ENCODE peak calls at places on chromosome 1, in six cellular contexts. Q is body of pancreas, M is foreskin fibroblast, U is choroid plexus epithelial cell, W is heart left ventricle, P is HL-60. E is an unnamed sample.

GRCh38 chr1:16075337-16076002 is 2.0 kb upstream of the FAM131C start:
- DNase-seq in Q (no peak), M (peak; percentile 53), U (peak; percentile 58), W (peak; percentile 58), P (no peak), E (peak; percentile 62)

GRCh38 chr1:179228783-179229213 is 679 bp downstream of the ABL2 start:
- DNase-seq in Q (peak; percentile 39), M (no peak), U (no peak), W (peak; percentile 54), P (peak; percentile 17), E (peak; percentile 16)

GRCh38 chr1:234745844-234746797 is 136.1 kb upstream of the IRF2BP2 start:
- DNase-seq in Q (no peak), M (peak; percentile 33), U (peak; percentile 52), W (no peak), P (no peak), E (peak; percentile 72)

GRCh38 chr1:44647896-44648295 is 26.4 kb downstream of the TMEM53 start:
- DNase-seq in Q (no peak), M (no peak), U (no peak), W (no peak), P (no peak), E (no peak)

GRCh38 chr1:234774971-234775370 is 165.0 kb upstream of the IRF2BP2 start:
- DNase-seq in Q (no peak), M (no peak), U (peak; percentile 86), W (no peak), P (peak; percentile 67), E (no peak)

GRCh38 chr1:91997607-91998195 is 32.1 kb upstream of the EPHX4 start:
- DNase-seq in Q (peak; percentile 21), M (peak; percentile 44), U (peak; percentile 80), W (no peak), P (peak; percentile 5), E (peak; percentile 58)

GRCh38 chr1:160090760-160091159 is 7.7 kb downstream of the IGSF8 start:
- DNase-seq in Q (no peak), M (no peak), U (no peak), W (no peak), P (no peak), E (no peak)

GRCh38 chr1:12604114-12604874 is 13.7 kb downstream of the DHRS3 start:
- DNase-seq in Q (no peak), M (peak; percentile 97), U (peak; percentile 98), W (peak; percentile 76), P (peak; percentile 65), E (peak; percentile 96)

GRCh38 chr1:171032822-171033702 is 57.6 kb upstream of the FMO3 start:
- DNase-seq in Q (no peak), M (no peak), U (no peak), W (no peak), P (no peak), E (no peak)

DNA sequence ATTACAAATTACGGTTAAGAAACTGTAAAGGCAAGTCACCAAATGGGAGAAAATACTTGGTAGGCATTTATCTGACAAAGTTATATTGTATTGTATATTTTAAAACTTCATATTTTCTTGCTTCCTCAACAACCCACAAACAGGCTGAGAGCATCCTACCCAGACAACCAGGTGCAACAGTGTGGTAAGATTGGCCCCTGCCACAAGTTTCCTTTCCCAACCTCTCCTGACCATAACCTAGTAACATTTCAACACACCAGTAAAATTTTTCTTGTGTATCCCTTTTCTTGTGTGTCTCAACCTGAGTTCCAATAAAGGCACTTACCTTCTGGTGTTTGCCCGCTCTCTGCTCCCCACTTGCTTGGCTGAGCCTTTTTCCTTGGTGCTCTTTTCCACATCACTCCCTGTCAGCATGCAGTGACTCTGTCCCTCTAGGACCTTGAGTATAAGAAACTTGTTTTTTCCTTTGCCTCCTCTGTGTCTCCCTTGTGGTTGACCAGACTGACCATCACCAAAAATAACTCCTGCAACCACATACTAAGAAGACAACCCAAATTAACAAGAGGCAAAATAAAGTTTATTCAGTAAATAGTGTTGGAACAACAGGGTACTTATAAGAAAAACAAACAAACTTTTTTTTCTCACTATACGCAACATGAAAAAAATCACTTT is 40.9 kb downstream of the FCRL3 start:
- DNase-seq in Q (no peak), M (no peak), U (no peak), W (no peak), P (peak; percentile 48), E (no peak)
- H3K4me3 ChIP-seq in Q (no peak overlapping the region), M (no peak overlapping the region), U (no peak overlapping the region), W (no peak overlapping the region), P (no peak overlapping the region), E (no peak overlapping the region)

GRCh38 chr1:61210435-61211012 is 128.2 kb downstream of the NFIA start:
- DNase-seq in Q (no peak), M (no peak), U (peak; percentile 24), W (no peak), P (no peak), E (no peak)
- TF ChIP-seq CTCF in Q (no peak), M (no peak), U (peak; percentile 34), W (no peak), P (no peak), E (no peak)

DNA sequence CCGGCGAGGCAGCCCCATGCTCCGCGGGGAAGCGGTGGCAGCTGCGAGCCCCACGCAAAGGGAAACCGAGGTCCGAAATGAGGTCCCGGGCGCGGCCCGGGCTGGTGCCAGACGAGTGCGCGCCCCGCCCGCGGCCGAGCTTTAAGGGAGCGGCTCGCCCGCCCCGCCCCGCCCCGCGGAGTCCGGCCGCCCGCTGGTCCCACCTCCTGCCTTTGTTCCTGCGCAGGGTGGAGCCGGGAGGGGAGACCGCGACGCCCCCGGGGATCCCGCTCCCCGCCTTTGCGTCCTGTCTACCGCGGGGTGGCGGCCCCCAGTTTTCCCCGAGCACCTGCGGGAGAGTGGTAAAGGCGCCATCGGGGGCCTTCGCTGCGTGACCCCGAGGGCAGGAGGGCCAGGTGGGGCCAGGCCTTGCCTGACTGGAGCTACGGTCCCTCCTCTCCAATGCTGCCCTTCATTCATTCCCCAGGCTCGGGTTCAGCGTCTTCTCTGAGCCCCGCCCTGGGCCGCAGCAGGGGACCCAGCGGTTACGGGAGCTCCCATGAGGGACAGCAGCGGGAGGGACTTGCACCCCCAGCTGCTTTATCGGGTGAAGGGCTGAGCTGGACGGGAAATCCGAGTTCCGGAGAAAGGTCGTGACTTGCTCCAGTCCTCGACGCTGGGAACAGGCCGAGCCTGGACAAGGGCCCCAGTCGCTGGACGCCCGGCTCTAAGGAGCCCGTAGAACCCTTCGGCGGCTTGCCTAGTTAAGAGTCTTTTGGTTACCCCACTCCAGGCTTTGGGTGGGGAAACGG is at the start of gene HES2:
- DNase-seq in Q (no peak), M (no peak), U (no peak), W (no peak), P (no peak), E (no peak)
- H3K4me3 ChIP-seq in Q (no peak within 1 kb of the TSS), M (no peak within 1 kb of the TSS), U (no peak within 1 kb of the TSS), W (peak within 1 kb of the TSS; percentile 41), P (no peak within 1 kb of the TSS), E (peak within 1 kb of the TSS; percentile 54)

GRCh38 chr1:161177112-161177935 is at the start of gene B4GALT3:
- DNase-seq in Q (peak; percentile 93), M (peak; percentile 70), U (peak; percentile 86), W (peak; percentile 92), P (peak; percentile 83), E (peak; percentile 59)
- TF ChIP-seq CTCF in Q (no peak), M (no peak), U (no peak), W (no peak), P (no peak), E (peak; percentile 5)

GRCh38 chr1:245168090-245168489 is 13.3 kb downstream of the KIF26B start:
- DNase-seq in Q (no peak), M (no peak), U (no peak), W (peak; percentile 45), P (no peak), E (no peak)

GRCh38 chr1:245169391-245169790 is 14.6 kb downstream of the KIF26B start:
- DNase-seq in Q (no peak), M (no peak), U (no peak), W (no peak), P (no peak), E (no peak)

GRCh38 chr1:245161866-245162265 is 7.1 kb downstream of the KIF26B start:
- DNase-seq in Q (no peak), M (no peak), U (no peak), W (no peak), P (no peak), E (no peak)

GRCh38 chr1:245168921-245169320 is 14.1 kb downstream of the KIF26B start:
- DNase-seq in Q (no peak), M (no peak), U (no peak), W (no peak), P (no peak), E (no peak)

GRCh38 chr1:245166471-245166885 is 11.7 kb downstream of the KIF26B start:
- DNase-seq in Q (no peak), M (no peak), U (peak; percentile 48), W (no peak), P (no peak), E (no peak)
- H3K4me3 ChIP-seq in Q (no peak overlapping the region), M (peak overlapping the region; percentile 25), U (peak overlapping the region; percentile 41), W (peak overlapping the region; percentile 7), P (no peak overlapping the region), E (no peak overlapping the region)

GRCh38 chr1:107789817-107790609 is 175.0 kb downstream of the VAV3 start:
- DNase-seq in Q (no peak), M (no peak), U (no peak), W (no peak), P (no peak), E (peak; percentile 79)

GRCh38 chr1:107786214-107786842 is 178.7 kb downstream of the VAV3 start:
- DNase-seq in Q (no peak), M (no peak), U (no peak), W (no peak), P (no peak), E (no peak)

GRCh38 chr1:107785506-107786213 is 179.3 kb downstream of the VAV3 start:
- DNase-seq in Q (no peak), M (no peak), U (no peak), W (no peak), P (no peak), E (no peak)

GRCh38 chr1:107788189-107788588 is 176.8 kb downstream of the VAV3 start:
- DNase-seq in Q (no peak), M (no peak), U (no peak), W (no peak), P (no peak), E (no peak)

DNA sequence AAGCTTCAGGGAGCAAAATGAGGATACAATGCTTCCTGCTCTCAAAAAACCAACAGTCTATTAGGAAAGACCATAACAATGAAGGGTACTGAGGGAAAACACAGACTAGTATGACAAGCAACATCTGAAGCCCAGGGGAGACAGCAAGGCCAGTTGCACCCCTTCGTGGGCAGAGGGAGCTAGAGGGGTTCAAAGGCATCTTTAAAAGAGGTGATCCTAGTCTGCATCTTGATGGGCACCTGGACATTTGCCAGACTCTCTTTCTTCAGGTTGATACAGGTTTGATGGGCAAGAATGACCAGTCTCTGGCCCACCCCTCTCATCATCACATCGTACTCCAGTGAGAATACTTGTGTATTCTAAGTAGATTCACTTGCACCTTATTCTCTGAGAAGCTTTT is 177.7 kb downstream of the VAV3 start:
- DNase-seq in Q (no peak), M (no peak), U (peak; percentile 13), W (no peak), P (no peak), E (no peak)
- TF ChIP-seq CTCF in Q (no peak), M (no peak), U (peak; percentile 29), W (no peak), P (no peak), E (no peak)

DNA sequence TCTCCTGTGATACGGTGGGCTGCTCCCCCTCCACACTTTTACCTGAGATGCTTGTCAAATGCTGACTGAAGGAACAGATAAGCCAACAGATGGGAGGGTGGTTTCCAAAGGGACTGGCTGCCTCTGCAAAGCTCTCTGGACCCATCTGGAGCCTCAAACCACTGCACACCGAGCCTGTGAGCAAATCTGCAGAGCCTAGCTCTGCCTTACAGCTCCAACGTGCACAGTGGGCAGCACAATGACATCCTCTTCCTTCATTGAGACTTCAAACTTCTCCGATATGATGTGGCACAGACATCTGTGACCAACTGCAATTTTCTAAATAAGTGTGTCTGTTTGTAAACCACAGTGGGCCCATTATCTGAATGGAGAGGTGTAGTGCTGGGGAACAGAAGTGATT is 26.2 kb upstream of the KNCN start:
- DNase-seq in Q (no peak), M (no peak), U (no peak), W (no peak), P (no peak), E (no peak)
- H3K4me3 ChIP-seq in Q (no peak overlapping the region), M (no peak overlapping the region), U (no peak overlapping the region), W (no peak overlapping the region), P (no peak overlapping the region), E (no peak overlapping the region)